ENCODE peak calls at places on chromosomes 7 and 10, in six cellular contexts. U is aorta, G is mammary epithelial cell, A is substantia nigra, L is caudate nucleus, N is hepatocyte. B is an unnamed sample.

GRCh38 chr10:122957474-122957873 is 3.4 kb upstream of the C10orf88 start:
- DNase-seq in U (no peak), G (peak), A (no peak), L (no peak), N (no peak), B (no peak)

GRCh38 chr7:87328281-87328680 is 17.2 kb upstream of the CROT start:
- DNase-seq in U (no peak), G (peak), A (no peak), L (no peak), N (no peak), B (no peak)

GRCh38 chr7:93914581-93915066 is 6.9 kb upstream of the GNG11 start:
- DNase-seq in U (no peak), G (peak), A (no peak), L (no peak), N (no peak), B (no peak)

GRCh38 chr7:164882-165660 is 27.3 kb upstream of the FAM20C start:
- DNase-seq in U (peak), G (no peak), A (no peak), L (no peak), N (peak), B (no peak)

GRCh38 chr10:49568235-49568634 is 29.3 kb upstream of the ERCC6 start:
- DNase-seq in U (peak), G (peak), A (no peak), L (no peak), N (no peak), B (no peak)

GRCh38 chr10:89699581-89700064 is 1.8 kb upstream of the KIF20B start:
- DNase-seq in U (no peak), G (no peak), A (no peak), L (no peak), N (peak), B (no peak)

GRCh38 chr10:52586710-52587109 is 185.9 kb downstream of the MBL2 start:
- DNase-seq in U (no peak), G (no peak), A (no peak), L (no peak), N (no peak), B (no peak)

GRCh38 chr10:68110027-68110426 is 739 bp downstream of the MYPN start:
- DNase-seq in U (no peak), G (no peak), A (no peak), L (no peak), N (no peak), B (no peak)

GRCh38 chr7:107846324-107846723 is 43.3 kb upstream of the SLC26A3 start:
- DNase-seq in U (no peak), G (no peak), A (no peak), L (no peak), N (no peak), B (no peak)

GRCh38 chr7:79553811-79554555 is 100.5 kb upstream of the MAGI2 start:
- DNase-seq in U (no peak), G (peak), A (no peak), L (no peak), N (no peak), B (no peak)

GRCh38 chr7:29197916-29198315 is 3.3 kb downstream of the CHN2 start:
- DNase-seq in U (no peak), G (no peak), A (no peak), L (no peak), N (no peak), B (no peak)

GRCh38 chr7:2823124-2823523 is 21.0 kb downstream of the GNA12 start:
- DNase-seq in U (no peak), G (no peak), A (no peak), L (no peak), N (no peak), B (no peak)
- H3K27ac ChIP-seq in U (no peak), G (peak), A (no peak), L (no peak), N (peak), B (no peak)

GRCh38 chr7:5596046-5596895 is 172.6 kb upstream of the TNRC18 start:
- DNase-seq in U (peak), G (peak), A (peak), L (peak), N (peak), B (peak)

GRCh38 chr7:5598769-5599371 is 175.2 kb upstream of the TNRC18 start:
- DNase-seq in U (no peak), G (no peak), A (no peak), L (no peak), N (peak), B (no peak)

GRCh38 chr7:5596896-5597246 is 173.2 kb upstream of the TNRC18 start:
- DNase-seq in U (no peak), G (no peak), A (no peak), L (no peak), N (no peak), B (no peak)

GRCh38 chr7:5598261-5598761 is 174.7 kb upstream of the TNRC18 start:
- DNase-seq in U (no peak), G (no peak), A (no peak), L (no peak), N (no peak), B (no peak)

GRCh38 chr7:5597772-5598171 is 174.1 kb upstream of the TNRC18 start:
- DNase-seq in U (no peak), G (no peak), A (no peak), L (no peak), N (peak), B (no peak)
- H3K27ac ChIP-seq in U (no peak), G (no peak), A (peak), L (no peak), N (peak), B (no peak)

GRCh38 chr7:15647309-15647708 is 39.2 kb downstream of the MEOX2 start:
- DNase-seq in U (no peak), G (no peak), A (no peak), L (no peak), N (no peak), B (no peak)
- H3K27ac ChIP-seq in U (no peak), G (no peak), A (no peak), L (no peak), N (no peak), B (no peak)

DNA sequence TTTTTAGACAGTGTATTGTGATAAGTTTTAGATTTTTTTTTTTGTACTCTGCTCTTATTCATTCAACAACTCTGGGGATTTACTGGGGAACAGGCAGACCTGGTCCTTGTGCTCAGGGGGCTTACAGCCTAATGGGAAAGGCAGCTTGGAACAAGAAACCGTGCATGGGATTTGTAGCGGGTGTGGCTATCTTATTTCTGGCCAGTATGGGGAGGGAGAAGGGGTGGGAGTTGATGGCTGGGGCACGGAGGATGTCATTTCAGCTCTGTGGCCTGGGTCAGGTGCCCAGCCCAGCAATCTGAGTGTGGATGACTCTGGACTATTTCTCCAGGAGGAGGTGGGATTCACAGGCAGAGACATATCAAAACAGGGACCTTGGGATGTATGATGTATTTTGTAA is 47.0 kb downstream of the GRK5 start:
- DNase-seq in U (no peak), G (no peak), A (no peak), L (no peak), N (no peak), B (no peak)
- H3K27ac ChIP-seq in U (peak), G (no peak), A (no peak), L (no peak), N (peak), B (no peak)

B was measured in CD8-positive, alpha-beta T cell.